ENCODE peak calls at places on chromosomes 3 and 15, in six cellular contexts. K is stimulated activated CD8-positive, alpha-beta memory T cell treated with anti-CD3 and anti-CD28 coated beads, Interleukin-7, amount 100 ng/mL, for 1 hour; S is stimulated activated naive CD8-positive, alpha-beta T cell treated with anti-CD3 and anti-CD28 coated beads, Interleukin-15, amount 100 ng/mL, for 72 hours; R is GDM1; A is HCEC 1CT; G is fibroblast of lung. W is an unnamed sample.

GRCh38 chr15:48250640-48251076 is 44.6 kb downstream of the SLC12A1 start:
- DNase-seq in K (no peak), S (peak), R (peak), A (peak), G (peak), W (peak)

GRCh38 chr3:4492240-4493007 is 724 bp upstream of the ITPR1 start:
- DNase-seq in K (no peak), S (peak), R (peak), A (peak), G (peak), W (peak)

GRCh38 chr15:50224606-50225005 is 40.9 kb downstream of the HDC start:
- DNase-seq in K (no peak), S (no peak), R (no peak), A (peak), G (peak), W (no peak)

GRCh38 chr3:50457988-50458387 is 45.4 kb downstream of the CACNA2D2 start:
- DNase-seq in K (no peak), S (no peak), R (no peak), A (no peak), G (no peak), W (no peak)

GRCh38 chr15:75669191-75669878 is 21.6 kb downstream of the SNX33 start:
- DNase-seq in K (no peak), S (no peak), R (no peak), A (peak), G (peak), W (no peak)

GRCh38 chr3:188769833-188770232 is 401.9 kb upstream of the TPRG1 start:
- DNase-seq in K (no peak), S (no peak), R (no peak), A (no peak), G (peak), W (no peak)

GRCh38 chr3:194139085-194139976 is 3.4 kb downstream of the HES1 start:
- DNase-seq in K (no peak), S (no peak), R (peak), A (peak), G (peak), W (no peak)

GRCh38 chr3:134481166-134481565 is 4.6 kb downstream of the ANAPC13 start:
- DNase-seq in K (no peak), S (no peak), R (no peak), A (no peak), G (no peak), W (peak)

GRCh38 chr3:147113293-147114045 is 292.9 kb downstream of the ZIC4 start:
- DNase-seq in K (no peak), S (no peak), R (no peak), A (peak), G (peak), W (peak)

GRCh38 chr3:72907131-72907697 is 19.4 kb downstream of the GXYLT2 start:
- DNase-seq in K (no peak), S (no peak), R (no peak), A (peak), G (peak), W (no peak)

GRCh38 chr3:188439080-188439479 is 285.1 kb downstream of the LPP start:
- DNase-seq in K (no peak), S (peak), R (peak), A (no peak), G (peak), W (no peak)

GRCh38 chr3:28743843-28744242 is 395.2 kb upstream of the AZI2 start:
- DNase-seq in K (no peak), S (no peak), R (no peak), A (no peak), G (no peak), W (no peak)

GRCh38 chr15:93036922-93037321 is 52.1 kb downstream of the RGMA start:
- DNase-seq in K (no peak), S (no peak), R (no peak), A (no peak), G (no peak), W (no peak)

GRCh38 chr15:87874896-87875661 is 381.5 kb downstream of the NTRK3 start:
- DNase-seq in K (no peak), S (no peak), R (no peak), A (no peak), G (peak), W (no peak)

GRCh38 chr3:127151992-127152391 is 40.9 kb upstream of the PRR23E start:
- DNase-seq in K (no peak), S (no peak), R (no peak), A (peak), G (peak), W (peak)

GRCh38 chr3:11610700-11611099 is 33.0 kb downstream of the VGLL4 start:
- DNase-seq in K (no peak), S (no peak), R (no peak), A (no peak), G (no peak), W (no peak)

GRCh38 chr3:171831936-171832335 is 11.2 kb upstream of the TMEM212 start:
- DNase-seq in K (no peak), S (no peak), R (no peak), A (peak), G (peak), W (no peak)

GRCh38 chr15:65533057-65533752 is 2.9 kb downstream of the HACD3 start:
- DNase-seq in K (no peak), S (no peak), R (no peak), A (no peak), G (no peak), W (peak)

GRCh38 chr3:30964612-30965011 is 70.2 kb upstream of the GADL1 start:
- DNase-seq in K (no peak), S (peak), R (no peak), A (no peak), G (no peak), W (no peak)

GRCh38 chr15:68994149-68994548 is 20.3 kb upstream of the NOX5 start:
- DNase-seq in K (no peak), S (no peak), R (no peak), A (peak), G (peak), W (no peak)

GRCh38 chr3:118978393-118978758 is 56.3 kb downstream of the IGSF11 start:
- DNase-seq in K (no peak), S (no peak), R (no peak), A (no peak), G (no peak), W (no peak)

GRCh38 chr15:38878946-38879345 is 314.3 kb upstream of the RASGRP1 start:
- DNase-seq in K (no peak), S (no peak), R (no peak), A (no peak), G (no peak), W (no peak)

GRCh38 chr3:4999626-5000184 is 20.5 kb downstream of the BHLHE40 start:
- DNase-seq in K (no peak), S (no peak), R (no peak), A (no peak), G (no peak), W (no peak)

GRCh38 chr3:112360574-112360973 is 27.6 kb downstream of the CD200 start:
- DNase-seq in K (no peak), S (no peak), R (no peak), A (no peak), G (peak), W (no peak)

GRCh38 chr15:71962537-71962936 is 152.2 kb downstream of the NR2E3 start:
- DNase-seq in K (no peak), S (no peak), R (no peak), A (no peak), G (no peak), W (no peak)

GRCh38 chr3:33060609-33061337 is 36.2 kb downstream of the GLB1 start:
- DNase-seq in K (no peak), S (peak), R (no peak), A (no peak), G (no peak), W (no peak)

GRCh38 chr3:158731938-158732855 is at the start of gene RARRES1:
- DNase-seq in K (no peak), S (peak), R (no peak), A (peak), G (peak), W (peak)

GRCh38 chr3:36792342-36792741 is 28.0 kb upstream of the DCLK3 start:
- DNase-seq in K (no peak), S (peak), R (peak), A (peak), G (peak), W (peak)

W was measured in RKO.